ENCODE peak calls at places on chromosomes 16 and 17, in six cellular contexts. One of them, this sample, is unnamed.

GRCh38 chr17:50328360-50328759 is 17.6 kb upstream of the XYLT2 start:
- DNase-seq in AML-193: no peak
- DNase-seq in activated gamma-delta T cell treated with anti-CD3 and anti-CD28 coated beads, Interleukin-2, amount 50 U/mL, for 16 hours: no peak
- DNase-seq in GM04504: no peak
- DNase-seq in pulmonary artery endothelial cell: no peak
- DNase-seq in substantia nigra: no peak
- DNase-seq in this sample: no peak

GRCh38 chr17:47708312-47708863 is 14.4 kb downstream of the TBKBP1 start:
- DNase-seq in pulmonary artery endothelial cell: no peak
- DNase-seq in GM04504: no peak
- DNase-seq in substantia nigra: no peak
- DNase-seq in activated gamma-delta T cell treated with anti-CD3 and anti-CD28 coated beads, Interleukin-2, amount 50 U/mL, for 16 hours: no peak
- DNase-seq in AML-193: no peak
- DNase-seq in this sample: no peak

GRCh38 chr17:73850426-73850825 is 206.2 kb upstream of the SDK2 start:
- DNase-seq in activated gamma-delta T cell treated with anti-CD3 and anti-CD28 coated beads, Interleukin-2, amount 50 U/mL, for 16 hours: no peak
- DNase-seq in GM04504: no peak
- DNase-seq in pulmonary artery endothelial cell: no peak
- DNase-seq in substantia nigra: no peak
- DNase-seq in AML-193: no peak
- DNase-seq in this sample: no peak

GRCh38 chr16:60642956-60643355 is 1393.3 kb downstream of the CDH8 start:
- DNase-seq in substantia nigra: no peak
- DNase-seq in AML-193: no peak
- DNase-seq in pulmonary artery endothelial cell: no peak
- DNase-seq in activated gamma-delta T cell treated with anti-CD3 and anti-CD28 coated beads, Interleukin-2, amount 50 U/mL, for 16 hours: no peak
- DNase-seq in GM04504: peak
- DNase-seq in this sample: no peak

GRCh38 chr17:75549246-75550138 is 24.0 kb downstream of the LLGL2 start:
- DNase-seq in substantia nigra: no peak
- DNase-seq in pulmonary artery endothelial cell: no peak
- DNase-seq in AML-193: no peak
- DNase-seq in activated gamma-delta T cell treated with anti-CD3 and anti-CD28 coated beads, Interleukin-2, amount 50 U/mL, for 16 hours: no peak
- DNase-seq in GM04504: no peak
- DNase-seq in this sample: no peak

GRCh38 chr17:14784997-14785696 is 480.0 kb downstream of the PMP22 start:
- DNase-seq in activated gamma-delta T cell treated with anti-CD3 and anti-CD28 coated beads, Interleukin-2, amount 50 U/mL, for 16 hours: no peak
- DNase-seq in substantia nigra: no peak
- DNase-seq in GM04504: no peak
- DNase-seq in pulmonary artery endothelial cell: no peak
- DNase-seq in AML-193: no peak
- DNase-seq in this sample: no peak

GRCh38 chr17:37430051-37430591 is 23.4 kb downstream of the TADA2A start:
- DNase-seq in pulmonary artery endothelial cell: no peak
- DNase-seq in substantia nigra: no peak
- DNase-seq in AML-193: no peak
- DNase-seq in GM04504: peak
- DNase-seq in activated gamma-delta T cell treated with anti-CD3 and anti-CD28 coated beads, Interleukin-2, amount 50 U/mL, for 16 hours: no peak
- DNase-seq in this sample: no peak

GRCh38 chr17:14331200-14331981 is 30.5 kb downstream of the HS3ST3B1 start:
- DNase-seq in GM04504: no peak
- DNase-seq in substantia nigra: no peak
- DNase-seq in activated gamma-delta T cell treated with anti-CD3 and anti-CD28 coated beads, Interleukin-2, amount 50 U/mL, for 16 hours: no peak
- DNase-seq in AML-193: no peak
- DNase-seq in pulmonary artery endothelial cell: no peak
- DNase-seq in this sample: no peak

GRCh38 chr16:81198635-81199034 is 39.9 kb upstream of the BCO1 start:
- DNase-seq in AML-193: no peak
- DNase-seq in pulmonary artery endothelial cell: no peak
- DNase-seq in activated gamma-delta T cell treated with anti-CD3 and anti-CD28 coated beads, Interleukin-2, amount 50 U/mL, for 16 hours: no peak
- DNase-seq in substantia nigra: peak
- DNase-seq in GM04504: no peak
- DNase-seq in this sample: no peak

GRCh38 chr17:72677108-72677507 is 415.4 kb downstream of the SLC39A11 start:
- DNase-seq in activated gamma-delta T cell treated with anti-CD3 and anti-CD28 coated beads, Interleukin-2, amount 50 U/mL, for 16 hours: no peak
- DNase-seq in AML-193: no peak
- DNase-seq in substantia nigra: no peak
- DNase-seq in GM04504: no peak
- DNase-seq in pulmonary artery endothelial cell: no peak
- DNase-seq in this sample: no peak

GRCh38 chr17:7236808-7237207 is 2.4 kb downstream of the PHF23 start:
- DNase-seq in activated gamma-delta T cell treated with anti-CD3 and anti-CD28 coated beads, Interleukin-2, amount 50 U/mL, for 16 hours: no peak
- DNase-seq in AML-193: no peak
- DNase-seq in pulmonary artery endothelial cell: no peak
- DNase-seq in substantia nigra: no peak
- DNase-seq in GM04504: no peak
- DNase-seq in this sample: no peak